ENCODE peak calls at places on chromosomes 3 and 15, in five cellular contexts. B is activated CD8-positive, alpha-beta memory T cell treated with anti-CD3 and anti-CD28 coated beads for 48 hours; C is D721Med; F is anterior cingulate cortex; Y is stimulated activated naive CD8-positive, alpha-beta T cell treated with anti-CD3 and anti-CD28 coated beads, Interleukin-15, Interleukin-2, amounts not matched to agents 100 U/mL and 50 U/mL, for 24 hours. D is an unnamed sample.

GRCh38 chr3:42556089-42556632 is 25.6 kb downstream of the SEC22C start:
- DNase-seq in C (no peak), B (no peak), Y (no peak), F (no peak), D (peak)

GRCh38 chr3:60199306-60199705 is 1051.9 kb downstream of the FHIT start:
- DNase-seq in F (no peak), C (no peak), B (no peak), Y (no peak), D (no peak)

GRCh38 chr15:29596266-29596665 is 226.0 kb downstream of the TJP1 start:
- DNase-seq in B (no peak), C (peak), F (no peak), Y (no peak), D (no peak)

GRCh38 chr3:183254816-183255730 is 2.0 kb downstream of the B3GNT5 start:
- DNase-seq in Y (no peak), C (no peak), B (no peak), F (no peak), D (no peak)

GRCh38 chr3:44032487-44032886 is 209.2 kb upstream of the TOPAZ1 start:
- DNase-seq in Y (no peak), C (no peak), F (no peak), B (no peak), D (no peak)

GRCh38 chr3:82087958-82088357 is 326.5 kb upstream of the GBE1 start:
- DNase-seq in F (no peak), B (no peak), C (no peak), Y (no peak), D (no peak)

GRCh38 chr15:61344293-61344692 is 115.2 kb upstream of the RORA start:
- DNase-seq in B (no peak), Y (no peak), F (no peak), C (no peak), D (no peak)

GRCh38 chr15:84653910-84654688 is at the start of gene WDR73:
- DNase-seq in C (peak), B (peak), Y (peak), F (peak), D (peak)

GRCh38 chr3:64319391-64319790 is 94.1 kb upstream of the PRICKLE2 start:
- DNase-seq in Y (no peak), B (no peak), F (no peak), C (no peak), D (no peak)

GRCh38 chr15:20106026-20106425 is 435.6 kb downstream of the GOLGA6L6 start:
- DNase-seq in C (no peak), Y (no peak), B (no peak), F (no peak), D (no peak)

GRCh38 chr3:188595890-188596376 is 442.0 kb downstream of the LPP start:
- DNase-seq in C (no peak), B (no peak), F (no peak), Y (no peak), D (no peak)

GRCh38 chr15:40936709-40937666 is 7.8 kb downstream of the DLL4 start:
- DNase-seq in Y (no peak), C (no peak), B (no peak), F (no peak), D (no peak)

GRCh38 chr3:5098346-5098745 is 23.7 kb upstream of the ARL8B start:
- DNase-seq in Y (no peak), F (no peak), B (no peak), C (no peak), D (no peak)

GRCh38 chr3:138834359-138835176 is at the start of gene PIK3CB:
- DNase-seq in B (peak), C (peak), F (peak), Y (peak), D (peak)

GRCh38 chr3:73484656-73485248 is 140.0 kb downstream of the PDZRN3 start:
- DNase-seq in F (no peak), Y (no peak), B (no peak), C (no peak), D (no peak)

GRCh38 chr15:68982976-68983550 is 31.4 kb upstream of the NOX5 start:
- DNase-seq in Y (no peak), B (no peak), F (no peak), C (peak), D (no peak)

GRCh38 chr3:30805695-30806094 is 88.8 kb downstream of the GADL1 start:
- DNase-seq in F (no peak), C (no peak), Y (no peak), B (no peak), D (no peak)

GRCh38 chr15:49064884-49065283 is 18.6 kb upstream of the SECISBP2L start:
- DNase-seq in Y (no peak), B (no peak), C (no peak), F (no peak), D (no peak)

GRCh38 chr15:40249477-40250303 is 10.8 kb downstream of the PAK6 start:
- DNase-seq in C (no peak), Y (no peak), B (no peak), F (no peak), D (no peak)

GRCh38 chr3:17039579-17039978 is 154.8 kb downstream of the PLCL2 start:
- DNase-seq in B (no peak), Y (no peak), F (no peak), C (no peak), D (no peak)

GRCh38 chr3:127037423-127037841 is 54.5 kb downstream of the PLXNA1 start:
- DNase-seq in B (no peak), F (no peak), Y (no peak), C (no peak), D (no peak)

GRCh38 chr3:111369953-111370352 is 172.0 kb upstream of the CD96 start:
- DNase-seq in F (no peak), C (no peak), B (no peak), Y (no peak), D (no peak)

GRCh38 chr3:148606979-148607378 is 90.7 kb upstream of the AGTR1 start:
- DNase-seq in Y (no peak), B (no peak), C (no peak), F (no peak), D (no peak)

GRCh38 chr3:58237940-58238681 is 519 bp downstream of the ABHD6 start:
- DNase-seq in C (peak), B (peak), F (no peak), Y (peak), D (peak)

GRCh38 chr3:21524113-21524512 is 226.9 kb downstream of the ZNF385D start:
- DNase-seq in F (no peak), C (no peak), Y (no peak), B (no peak), D (no peak)

D was measured in CD4-positive, CD25-positive, alpha-beta regulatory T cell.